ENCODE peak calls at places on chromosomes 16 and 17, in ten cellular contexts. U is body of pancreas; B is stimulated activated CD4-positive, alpha-beta T cell treated with anti-CD3 and anti-CD28 coated beads, Interleukin-2, amount 100 ng/mL, for 48 hours; A is stimulated activated CD8-positive, alpha-beta memory T cell treated with anti-CD3 and anti-CD28 coated beads, Interleukin-4, amount 100 ng/mL, for 1 hour; G is T1000; V is NCI-H774; I is BE2C; Q is anterior cingulate cortex; S is activated effector memory CD4-positive, alpha-beta T cell treated with anti-CD3 and anti-CD28 coated beads, Interleukin-2, amount 50 U/mL, for 16 hours; T is NCI-H1417. H is an unnamed sample.

GRCh38 chr17:41446806-41447205 is 6.0 kb upstream of the KRT38 start:
- DNase-seq in Q (no peak), I (no peak), G (no peak), U (no peak), A (no peak), B (no peak), S (no peak), V (no peak), T (no peak), H (no peak)

GRCh38 chr17:19579867-19580565 is 46.4 kb downstream of the SLC47A1 start:
- DNase-seq in A (no peak), I (no peak), G (no peak), S (no peak), T (no peak), U (peak; percentile 12), V (no peak), Q (no peak), B (no peak), H (no peak)

GRCh38 chr16:57483725-57484514 is 2.4 kb downstream of the DOK4 start:
- DNase-seq in G (no peak), U (peak; percentile 32), S (peak; percentile 45), B (no peak), A (no peak), V (no peak), T (no peak), I (peak; percentile 91), Q (no peak), H (no peak)

GRCh38 chr17:74962622-74963394 is 9.8 kb downstream of the HID1 start:
- DNase-seq in T (no peak), I (no peak), Q (peak; percentile 73), B (no peak), V (no peak), U (no peak), A (no peak), G (no peak), S (no peak), H (no peak)

GRCh38 chr17:77796201-77796860 is 162.2 kb upstream of the TNRC6C start:
- DNase-seq in I (no peak), U (no peak), S (no peak), Q (no peak), A (no peak), T (peak; percentile 54), G (no peak), B (no peak), V (no peak), H (peak; percentile 44)

GRCh38 chr17:77424585-77425344 is 284.0 kb downstream of the SEC14L1 start:
- DNase-seq in Q (peak; percentile 51), I (peak; percentile 92), B (no peak), A (no peak), U (peak; percentile 79), V (no peak), G (no peak), T (no peak), S (no peak), H (peak; percentile 98)

GRCh38 chr17:73595068-73595865 is 49.0 kb downstream of the SDK2 start:
- DNase-seq in U (no peak), I (peak; percentile 70), G (no peak), Q (peak; percentile 4), V (no peak), B (no peak), A (no peak), S (no peak), T (peak; percentile 28), H (no peak)

GRCh38 chr16:78794581-78795300 is 695.3 kb downstream of the WWOX start:
- DNase-seq in U (no peak), A (no peak), V (no peak), Q (no peak), I (no peak), T (no peak), G (no peak), S (no peak), B (no peak), H (no peak)

GRCh38 chr16:88815901-88816589 is 4.3 kb upstream of the APRT start:
- DNase-seq in Q (no peak), G (no peak), S (peak; percentile 83), V (no peak), A (no peak), T (peak; percentile 58), U (peak; percentile 69), I (peak; percentile 78), B (peak; percentile 56), H (no peak)

GRCh38 chr17:77392376-77393273 is 251.9 kb downstream of the SEC14L1 start:
- DNase-seq in G (no peak), B (no peak), I (no peak), Q (no peak), A (no peak), U (peak; percentile 72), T (peak; percentile 6), S (no peak), V (no peak), H (peak; percentile 70)

GRCh38 chr16:12902511-12903324 is 1.3 kb downstream of the SHISA9 start:
- DNase-seq in G (no peak), Q (no peak), U (no peak), A (no peak), V (no peak), T (peak; percentile 47), B (no peak), I (no peak), S (no peak), H (no peak)

GRCh38 chr16:27818231-27818630 is 245.3 kb downstream of the GSG1L start:
- DNase-seq in V (no peak), G (no peak), A (no peak), T (no peak), Q (no peak), S (peak; percentile 12), B (no peak), I (no peak), U (no peak), H (no peak)

GRCh38 chr16:83661656-83662055 is 146.1 kb upstream of the HSBP1 start:
- DNase-seq in A (no peak), T (no peak), Q (no peak), B (no peak), I (no peak), U (no peak), V (no peak), G (no peak), S (no peak), H (no peak)

GRCh38 chr17:27575912-27576252 is 55.1 kb upstream of the LGALS9 start:
- DNase-seq in T (no peak), V (no peak), I (no peak), A (no peak), B (no peak), G (no peak), S (no peak), U (no peak), Q (no peak), H (no peak)

GRCh38 chr17:36901506-36901905 is 35.8 kb upstream of the LHX1 start:
- DNase-seq in Q (no peak), B (no peak), S (no peak), A (no peak), G (no peak), I (no peak), U (no peak), T (no peak), V (no peak), H (no peak)

GRCh38 chr16:14447783-14448182 is 182.3 kb downstream of the PARN start:
- DNase-seq in V (no peak), T (no peak), Q (no peak), A (no peak), S (no peak), I (no peak), G (no peak), U (no peak), B (no peak), H (no peak)

GRCh38 chr16:50881331-50881830 is 139.5 kb downstream of the CYLD start:
- DNase-seq in G (no peak), S (no peak), I (no peak), U (no peak), T (no peak), Q (no peak), B (no peak), V (no peak), A (no peak), H (no peak)

H was measured in fibroblast of gingiva.